ENCODE peak calls at places on chromosomes 6 and 20, in four cellular contexts. G is adrenal gland, V is neural progenitor cell, J is tibial nerve. O is an unnamed sample.

GRCh38 chr6:3333263-3333662 is 74.5 kb downstream of the PSMG4 start:
- DNase-seq in G (no peak), V (no peak), J (no peak), O (no peak)

GRCh38 chr20:5524886-5525285 is 208.1 kb upstream of the PROKR2 start:
- DNase-seq in G (no peak), V (no peak), J (no peak), O (no peak)

GRCh38 chr6:104653786-104654185 is 205.9 kb downstream of the HACE1 start:
- DNase-seq in G (no peak), V (no peak), J (no peak), O (no peak)

GRCh38 chr6:159977242-159978214 is 8.6 kb downstream of the IGF2R start:
- DNase-seq in G (peak; percentile 82), V (peak; percentile 19), J (no peak), O (no peak)

GRCh38 chr20:35135867-35136586 is 11.1 kb downstream of the EDEM2 start:
- DNase-seq in G (peak; percentile 70), V (no peak), J (no peak), O (no peak)

GRCh38 chr6:73857341-73857890 is 161.4 kb downstream of the CD109 start:
- DNase-seq in G (no peak), V (no peak), J (no peak), O (no peak)

GRCh38 chr6:36633915-36634314 is 39.8 kb downstream of the SRSF3 start:
- DNase-seq in G (peak; percentile 42), V (no peak), J (no peak), O (peak; percentile 59)

GRCh38 chr6:71463061-71463460 is 174.4 kb downstream of the OGFRL1 start:
- DNase-seq in G (no peak), V (no peak), J (no peak), O (no peak)

GRCh38 chr6:29517728-29518440 is 30.1 kb upstream of the MAS1L start:
- DNase-seq in G (no peak), V (no peak), J (no peak), O (no peak)

GRCh38 chr6:3455490-3456394 is 1.1 kb downstream of the SLC22A23 start:
- DNase-seq in G (peak; percentile 28), V (peak; percentile 55), J (no peak), O (peak; percentile 42)

GRCh38 chr6:42038163-42038562 is 12.2 kb upstream of the TAF8 start:
- DNase-seq in G (no peak), V (no peak), J (no peak), O (no peak)

GRCh38 chr20:25018425-25018824 is 25.9 kb upstream of the APMAP start:
- DNase-seq in G (no peak), V (no peak), J (no peak), O (no peak)

GRCh38 chr6:147546501-147547368 is 38.2 kb downstream of the SAMD5 start:
- DNase-seq in G (no peak), V (no peak), J (no peak), O (no peak)

GRCh38 chr20:1326031-1326930 is 2.7 kb downstream of the SDCBP2 start:
- DNase-seq in G (peak; percentile 17), V (no peak), J (no peak), O (peak; percentile 34)

GRCh38 chr6:37826188-37826587 is 6.7 kb downstream of the ZFAND3 start:
- DNase-seq in G (no peak), V (no peak), J (no peak), O (no peak)

GRCh38 chr6:27765028-27765427 is 147.2 kb downstream of the OR2B2 start:
- DNase-seq in G (no peak), V (no peak), J (no peak), O (no peak)

GRCh38 chr20:19433371-19434316 is 221.2 kb downstream of the SLC24A3 start:
- DNase-seq in G (no peak), V (no peak), J (no peak), O (no peak)

GRCh38 chr6:146339716-146340115 is 203.9 kb upstream of the RAB32 start:
- DNase-seq in G (no peak), V (no peak), J (no peak), O (no peak)

GRCh38 chr20:54195483-54196472 is 12.1 kb upstream of the PFDN4 start:
- DNase-seq in G (no peak), V (no peak), J (no peak), O (no peak)

GRCh38 chr6:168397011-168397410 is 44.0 kb upstream of the SMOC2 start:
- DNase-seq in G (no peak), V (no peak), J (no peak), O (no peak)

GRCh38 chr6:33252758-33253157 is 18.9 kb downstream of the VPS52 start:
- DNase-seq in G (no peak), V (no peak), J (no peak), O (no peak)

GRCh38 chr6:26205625-26206574 is 118.7 kb downstream of the HFE start:
- DNase-seq in G (no peak), V (no peak), J (no peak), O (peak; percentile 69)

GRCh38 chr6:7615611-7616383 is 25.8 kb downstream of the SNRNP48 start:
- DNase-seq in G (peak; percentile 61), V (peak; percentile 63), J (no peak), O (peak; percentile 71)

GRCh38 chr6:42889815-42890214 is 10.4 kb downstream of the RPL7L1 start:
- DNase-seq in G (no peak), V (peak; percentile 18), J (no peak), O (no peak)

GRCh38 chr6:35278708-35279107 is 18.9 kb upstream of the DEF6 start:
- DNase-seq in G (no peak), V (no peak), J (no peak), O (no peak)

GRCh38 chr6:58113960-58114359 is 796.5 kb downstream of the PRIM2 start:
- DNase-seq in G (no peak), V (no peak), J (no peak), O (no peak)

GRCh38 chr6:169960003-169960344 is 208.6 kb downstream of the ERMARD start:
- DNase-seq in G (no peak), V (no peak), J (no peak), O (no peak)

GRCh38 chr6:35063701-35064507 is 77.2 kb downstream of the TCP11 start:
- DNase-seq in G (no peak), V (no peak), J (no peak), O (no peak)

GRCh38 chr6:42417641-42418112 is 34.0 kb downstream of the TRERF1 start:
- DNase-seq in G (no peak), V (no peak), J (no peak), O (no peak)

GRCh38 chr6:41750374-41750773 is 3.2 kb upstream of the PGC start:
- DNase-seq in G (no peak), V (no peak), J (no peak), O (no peak)

GRCh38 chr20:2236266-2236665 is 59.5 kb upstream of the TGM3 start:
- DNase-seq in G (no peak), V (no peak), J (no peak), O (peak; percentile 17)

GRCh38 chr6:34671801-34672656 is 24.5 kb downstream of the ILRUN start:
- DNase-seq in G (no peak), V (no peak), J (no peak), O (peak; percentile 78)

GRCh38 chr6:82205793-82206425 is 41.6 kb downstream of the IBTK start:
- DNase-seq in G (no peak), V (peak; percentile 22), J (no peak), O (peak; percentile 5)

GRCh38 chr6:95574811-95575210 is 2.5 kb upstream of the MANEA start:
- DNase-seq in G (no peak), V (no peak), J (no peak), O (no peak)

GRCh38 chr6:155818698-155819097 is 363.1 kb upstream of the NOX3 start:
- DNase-seq in G (no peak), V (no peak), J (no peak), O (no peak)

GRCh38 chr6:27126815-27127537 is 120.5 kb upstream of the PRSS16 start:
- DNase-seq in G (peak; percentile 93), V (peak; percentile 92), J (peak; percentile 80), O (peak; percentile 94)

GRCh38 chr6:131740161-131740560 is 29.3 kb upstream of the CTAGE9 start:
- DNase-seq in G (no peak), V (no peak), J (no peak), O (no peak)

GRCh38 chr20:58429303-58429702 is 40.3 kb downstream of the VAPB start:
- DNase-seq in G (no peak), V (no peak), J (no peak), O (no peak)
- H3K27ac ChIP-seq in G (no peak overlapping the region), V (no peak overlapping the region), J (no peak overlapping the region), O (no peak overlapping the region)

GRCh38 chr6:109092074-109092473 is 2.6 kb downstream of the SESN1 start:
- DNase-seq in G (no peak), V (no peak), J (no peak), O (no peak)

GRCh38 chr6:109087661-109088264 is 6.9 kb downstream of the SESN1 start:
- DNase-seq in G (no peak), V (no peak), J (no peak), O (no peak)

GRCh38 chr6:109093732-109094131 is 914 bp downstream of the SESN1 start:
- DNase-seq in G (no peak), V (peak; percentile 9), J (no peak), O (no peak)

GRCh38 chr6:109094351-109095035 is at the start of gene SESN1:
- DNase-seq in G (peak; percentile 93), V (peak; percentile 97), J (peak; percentile 87), O (peak; percentile 87)

GRCh38 chr6:109091314-109092009 is 3.2 kb downstream of the SESN1 start:
- DNase-seq in G (no peak), V (no peak), J (no peak), O (no peak)
- H3K4me3 ChIP-seq in G (no peak overlapping the region), V (peak overlapping the region; percentile 84), J (peak overlapping the region; percentile 82), O (peak overlapping the region; percentile 36)

GRCh38 chr6:9527679-9528286 is 887.1 kb downstream of the TFAP2A start:
- DNase-seq in G (no peak), V (no peak), J (no peak), O (no peak)
- H3K27ac ChIP-seq in G (no peak overlapping the region), V (no peak overlapping the region), J (no peak overlapping the region), O (no peak overlapping the region)

DNA sequence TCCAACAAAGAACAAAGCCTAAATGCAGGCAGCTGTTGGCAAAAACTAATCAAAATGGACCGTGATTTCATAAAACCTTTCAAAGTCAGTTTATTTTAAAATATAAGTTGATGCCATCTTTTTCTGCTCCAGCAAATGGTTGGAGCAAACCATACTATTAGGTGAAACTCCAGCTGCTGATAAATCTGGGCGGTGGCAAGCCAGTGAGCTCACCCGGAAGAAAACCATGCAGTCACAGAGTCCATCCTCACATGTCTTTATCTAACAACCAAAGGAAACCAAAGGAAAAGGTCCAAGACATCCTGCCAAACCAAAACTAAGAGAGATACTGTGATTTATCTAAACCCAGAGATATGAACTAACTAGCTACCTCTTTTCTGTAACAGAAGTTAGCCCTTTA is 72.6 kb downstream of the HIVEP2 start:
- DNase-seq in G (no peak), V (no peak), J (no peak), O (peak; percentile 86)
- H3K4me3 ChIP-seq in G (no peak overlapping the region), V (no peak overlapping the region), J (no peak overlapping the region), O (no peak overlapping the region)

DNA sequence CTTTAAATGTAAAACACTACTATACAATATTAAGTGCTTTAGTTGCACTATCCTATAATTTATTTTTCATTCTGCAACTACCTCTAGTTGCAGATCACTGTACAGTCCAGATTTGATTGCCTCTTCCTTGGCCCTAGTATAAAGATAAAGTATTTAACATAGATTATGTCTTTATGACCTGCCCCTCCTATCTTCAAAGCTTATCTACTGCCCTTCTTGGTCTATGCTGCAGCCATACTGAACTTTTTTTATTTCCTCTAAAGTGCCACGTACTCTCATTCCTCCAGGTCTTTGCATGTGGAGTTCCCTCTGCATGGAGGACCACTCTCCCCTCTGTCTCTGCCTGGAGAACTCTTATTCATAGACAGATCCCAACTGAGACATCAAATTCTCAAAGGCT is 168.1 kb downstream of the PTPRK start:
- DNase-seq in G (no peak), V (no peak), J (no peak), O (peak; percentile 72)
- H3K27ac ChIP-seq in G (no peak overlapping the region), V (no peak overlapping the region), J (no peak overlapping the region), O (no peak overlapping the region)